ENCODE peak calls at places on chromosomes 6 and 20, in eight cellular contexts. One of them, this sample, is unnamed. For H3K9me3, the result is how much of the 10 kb centered on the place peaks cover.

GRCh38 chr20:49323622-49324238 is 45.9 kb upstream of the ZNFX1 start:
- DNase-seq in uterus: no peak
- DNase-seq in MM.1S: peak
- DNase-seq in neuronal stem cell: no peak
- DNase-seq in heart left ventricle: no peak
- DNase-seq in HCT116: peak
- DNase-seq in tibial artery: no peak
- DNase-seq in endothelial cell of umbilical vein: peak
- DNase-seq in this sample: no peak

GRCh38 chr20:37907677-37908397 is 4.9 kb downstream of the VSTM2L start:
- DNase-seq in heart left ventricle: no peak
- DNase-seq in neuronal stem cell: no peak
- DNase-seq in uterus: no peak
- DNase-seq in tibial artery: no peak
- DNase-seq in endothelial cell of umbilical vein: peak
- DNase-seq in HCT116: no peak
- DNase-seq in MM.1S: no peak
- DNase-seq in this sample: no peak

GRCh38 chr20:32059189-32059588 is 7.1 kb downstream of the HCK start:
- DNase-seq in tibial artery: no peak
- DNase-seq in heart left ventricle: no peak
- DNase-seq in neuronal stem cell: no peak
- DNase-seq in HCT116: no peak
- DNase-seq in endothelial cell of umbilical vein: no peak
- DNase-seq in uterus: no peak
- DNase-seq in MM.1S: no peak
- DNase-seq in this sample: no peak

GRCh38 chr6:152078804-152079203 is 271.3 kb downstream of the ESR1 start:
- DNase-seq in uterus: no peak
- DNase-seq in endothelial cell of umbilical vein: no peak
- DNase-seq in heart left ventricle: no peak
- DNase-seq in MM.1S: no peak
- DNase-seq in tibial artery: no peak
- DNase-seq in HCT116: no peak
- DNase-seq in neuronal stem cell: no peak
- DNase-seq in this sample: no peak

GRCh38 chr20:19860742-19861141 is 102.7 kb downstream of the RIN2 start:
- DNase-seq in MM.1S: no peak
- DNase-seq in neuronal stem cell: no peak
- DNase-seq in uterus: no peak
- DNase-seq in endothelial cell of umbilical vein: no peak
- DNase-seq in HCT116: no peak
- DNase-seq in heart left ventricle: no peak
- DNase-seq in tibial artery: no peak
- DNase-seq in this sample: no peak

GRCh38 chr6:163494279-163494727 is 79.8 kb downstream of the QKI start:
- DNase-seq in MM.1S: no peak
- DNase-seq in HCT116: peak
- DNase-seq in uterus: no peak
- DNase-seq in heart left ventricle: no peak
- DNase-seq in neuronal stem cell: no peak
- DNase-seq in endothelial cell of umbilical vein: no peak
- DNase-seq in tibial artery: no peak
- DNase-seq in this sample: no peak

GRCh38 chr6:165686966-165687365 is 23.9 kb upstream of the PDE10A start:
- DNase-seq in endothelial cell of umbilical vein: no peak
- DNase-seq in neuronal stem cell: no peak
- DNase-seq in MM.1S: no peak
- DNase-seq in uterus: no peak
- DNase-seq in tibial artery: no peak
- DNase-seq in HCT116: no peak
- DNase-seq in heart left ventricle: no peak
- DNase-seq in this sample: no peak

GRCh38 chr6:134207431-134207830 is 110.5 kb downstream of the SGK1 start:
- DNase-seq in MM.1S: no peak
- DNase-seq in heart left ventricle: no peak
- DNase-seq in HCT116: no peak
- DNase-seq in endothelial cell of umbilical vein: no peak
- DNase-seq in tibial artery: no peak
- DNase-seq in uterus: no peak
- DNase-seq in neuronal stem cell: no peak
- DNase-seq in this sample: no peak

GRCh38 chr6:133017581-133017980 is 203.2 kb downstream of the RPS12 start:
- DNase-seq in HCT116: no peak
- DNase-seq in endothelial cell of umbilical vein: no peak
- DNase-seq in tibial artery: no peak
- DNase-seq in uterus: no peak
- DNase-seq in MM.1S: no peak
- DNase-seq in heart left ventricle: no peak
- DNase-seq in neuronal stem cell: no peak
- DNase-seq in this sample: no peak

GRCh38 chr20:54123587-54124180 is 50.1 kb downstream of the CYP24A1 start:
- DNase-seq in tibial artery: no peak
- DNase-seq in neuronal stem cell: no peak
- DNase-seq in uterus: peak
- DNase-seq in heart left ventricle: no peak
- DNase-seq in MM.1S: no peak
- DNase-seq in endothelial cell of umbilical vein: no peak
- DNase-seq in HCT116: peak
- DNase-seq in this sample: no peak

GRCh38 chr6:156791261-156791850 is 14.2 kb downstream of the ARID1B start:
- DNase-seq in HCT116: no peak
- DNase-seq in MM.1S: no peak
- DNase-seq in tibial artery: no peak
- DNase-seq in heart left ventricle: no peak
- DNase-seq in neuronal stem cell: peak
- DNase-seq in endothelial cell of umbilical vein: peak
- DNase-seq in uterus: no peak
- DNase-seq in this sample: no peak

GRCh38 chr20:14790771-14791517 is 453.5 kb upstream of the FLRT3 start:
- DNase-seq in endothelial cell of umbilical vein: no peak
- DNase-seq in HCT116: no peak
- DNase-seq in tibial artery: no peak
- DNase-seq in uterus: no peak
- DNase-seq in MM.1S: no peak
- DNase-seq in neuronal stem cell: no peak
- DNase-seq in heart left ventricle: no peak
- DNase-seq in this sample: no peak

GRCh38 chr20:61840661-61841455 is 224.8 kb downstream of the TAF4 start:
- DNase-seq in endothelial cell of umbilical vein: no peak
- DNase-seq in MM.1S: no peak
- DNase-seq in uterus: no peak
- DNase-seq in HCT116: no peak
- DNase-seq in heart left ventricle: peak
- DNase-seq in neuronal stem cell: no peak
- DNase-seq in tibial artery: no peak
- DNase-seq in this sample: no peak

GRCh38 chr20:61844621-61845020 is 221.1 kb downstream of the TAF4 start:
- DNase-seq in MM.1S: no peak
- DNase-seq in uterus: no peak
- DNase-seq in neuronal stem cell: no peak
- DNase-seq in heart left ventricle: peak
- DNase-seq in HCT116: no peak
- DNase-seq in tibial artery: no peak
- DNase-seq in endothelial cell of umbilical vein: no peak
- DNase-seq in this sample: no peak

GRCh38 chr20:61839912-61840441 is 225.7 kb downstream of the TAF4 start:
- DNase-seq in endothelial cell of umbilical vein: no peak
- DNase-seq in tibial artery: no peak
- DNase-seq in heart left ventricle: no peak
- DNase-seq in MM.1S: no peak
- DNase-seq in HCT116: no peak
- DNase-seq in neuronal stem cell: no peak
- DNase-seq in uterus: no peak
- DNase-seq in this sample: no peak

GRCh38 chr20:61841551-61841950 is 224.1 kb downstream of the TAF4 start:
- DNase-seq in neuronal stem cell: no peak
- DNase-seq in tibial artery: no peak
- DNase-seq in heart left ventricle: no peak
- DNase-seq in HCT116: no peak
- DNase-seq in MM.1S: no peak
- DNase-seq in uterus: no peak
- DNase-seq in endothelial cell of umbilical vein: no peak
- DNase-seq in this sample: no peak

GRCh38 chr20:61842011-61842410 is 223.7 kb downstream of the TAF4 start:
- DNase-seq in neuronal stem cell: no peak
- DNase-seq in tibial artery: no peak
- DNase-seq in HCT116: no peak
- DNase-seq in endothelial cell of umbilical vein: no peak
- DNase-seq in heart left ventricle: no peak
- DNase-seq in uterus: no peak
- DNase-seq in MM.1S: no peak
- DNase-seq in this sample: no peak
- H3K9me3 ChIP-seq in neuronal stem cell: under half
- H3K9me3 ChIP-seq in tibial artery: under half
- H3K9me3 ChIP-seq in HCT116: under half
- H3K9me3 ChIP-seq in endothelial cell of umbilical vein: under half
- H3K9me3 ChIP-seq in heart left ventricle: under half
- H3K9me3 ChIP-seq in uterus: under half
- H3K9me3 ChIP-seq in MM.1S: under half
- H3K9me3 ChIP-seq in this sample: under half

GRCh38 chr6:125453516-125453915 is 151.7 kb upstream of the HDDC2 start:
- DNase-seq in MM.1S: no peak
- DNase-seq in endothelial cell of umbilical vein: no peak
- DNase-seq in heart left ventricle: no peak
- DNase-seq in uterus: no peak
- DNase-seq in neuronal stem cell: no peak
- DNase-seq in HCT116: no peak
- DNase-seq in tibial artery: no peak
- DNase-seq in this sample: no peak

GRCh38 chr6:125454351-125454750 is 152.6 kb upstream of the HDDC2 start:
- DNase-seq in HCT116: no peak
- DNase-seq in tibial artery: no peak
- DNase-seq in MM.1S: no peak
- DNase-seq in heart left ventricle: no peak
- DNase-seq in uterus: no peak
- DNase-seq in endothelial cell of umbilical vein: no peak
- DNase-seq in neuronal stem cell: no peak
- DNase-seq in this sample: no peak
- H3K9me3 ChIP-seq in HCT116: under half
- H3K9me3 ChIP-seq in tibial artery: under half
- H3K9me3 ChIP-seq in MM.1S: under half
- H3K9me3 ChIP-seq in heart left ventricle: under half
- H3K9me3 ChIP-seq in uterus: under half
- H3K9me3 ChIP-seq in endothelial cell of umbilical vein: under half
- H3K9me3 ChIP-seq in neuronal stem cell: under half
- H3K9me3 ChIP-seq in this sample: under half

GRCh38 chr6:10151144-10151915 is 263.5 kb downstream of the TFAP2A start:
- DNase-seq in MM.1S: no peak
- DNase-seq in endothelial cell of umbilical vein: no peak
- DNase-seq in neuronal stem cell: no peak
- DNase-seq in uterus: no peak
- DNase-seq in heart left ventricle: no peak
- DNase-seq in tibial artery: no peak
- DNase-seq in HCT116: no peak
- DNase-seq in this sample: no peak

GRCh38 chr6:10154251-10154650 is 260.6 kb downstream of the TFAP2A start:
- DNase-seq in HCT116: no peak
- DNase-seq in uterus: no peak
- DNase-seq in neuronal stem cell: no peak
- DNase-seq in MM.1S: no peak
- DNase-seq in tibial artery: no peak
- DNase-seq in endothelial cell of umbilical vein: no peak
- DNase-seq in heart left ventricle: no peak
- DNase-seq in this sample: no peak

GRCh38 chr6:10156875-10157274 is 258.0 kb downstream of the TFAP2A start:
- DNase-seq in neuronal stem cell: no peak
- DNase-seq in MM.1S: no peak
- DNase-seq in uterus: no peak
- DNase-seq in endothelial cell of umbilical vein: no peak
- DNase-seq in heart left ventricle: no peak
- DNase-seq in HCT116: no peak
- DNase-seq in tibial artery: no peak
- DNase-seq in this sample: no peak
- H3K9me3 ChIP-seq in neuronal stem cell: under half
- H3K9me3 ChIP-seq in MM.1S: under half
- H3K9me3 ChIP-seq in uterus: under half
- H3K9me3 ChIP-seq in endothelial cell of umbilical vein: under half
- H3K9me3 ChIP-seq in heart left ventricle: under half
- H3K9me3 ChIP-seq in HCT116: under half
- H3K9me3 ChIP-seq in tibial artery: under half
- H3K9me3 ChIP-seq in this sample: under half

GRCh38 chr20:58268421-58268821 is 40.0 kb upstream of the ANKRD60 start:
- DNase-seq in HCT116: no peak
- DNase-seq in heart left ventricle: no peak
- DNase-seq in tibial artery: no peak
- DNase-seq in MM.1S: no peak
- DNase-seq in endothelial cell of umbilical vein: no peak
- DNase-seq in neuronal stem cell: no peak
- DNase-seq in uterus: no peak
- DNase-seq in this sample: no peak

GRCh38 chr20:58268936-58269619 is 40.4 kb upstream of the RAB22A start:
- DNase-seq in heart left ventricle: no peak
- DNase-seq in uterus: no peak
- DNase-seq in neuronal stem cell: no peak
- DNase-seq in tibial artery: no peak
- DNase-seq in HCT116: no peak
- DNase-seq in MM.1S: no peak
- DNase-seq in endothelial cell of umbilical vein: no peak
- DNase-seq in this sample: no peak

GRCh38 chr20:58271596-58272460 is 37.7 kb upstream of the RAB22A start:
- DNase-seq in endothelial cell of umbilical vein: no peak
- DNase-seq in tibial artery: no peak
- DNase-seq in MM.1S: no peak
- DNase-seq in HCT116: no peak
- DNase-seq in heart left ventricle: no peak
- DNase-seq in neuronal stem cell: no peak
- DNase-seq in uterus: no peak
- DNase-seq in this sample: no peak

GRCh38 chr20:58264271-58264670 is 35.8 kb upstream of the ANKRD60 start:
- DNase-seq in uterus: no peak
- DNase-seq in tibial artery: no peak
- DNase-seq in neuronal stem cell: no peak
- DNase-seq in heart left ventricle: no peak
- DNase-seq in MM.1S: no peak
- DNase-seq in endothelial cell of umbilical vein: no peak
- DNase-seq in HCT116: no peak
- DNase-seq in this sample: no peak

DNA sequence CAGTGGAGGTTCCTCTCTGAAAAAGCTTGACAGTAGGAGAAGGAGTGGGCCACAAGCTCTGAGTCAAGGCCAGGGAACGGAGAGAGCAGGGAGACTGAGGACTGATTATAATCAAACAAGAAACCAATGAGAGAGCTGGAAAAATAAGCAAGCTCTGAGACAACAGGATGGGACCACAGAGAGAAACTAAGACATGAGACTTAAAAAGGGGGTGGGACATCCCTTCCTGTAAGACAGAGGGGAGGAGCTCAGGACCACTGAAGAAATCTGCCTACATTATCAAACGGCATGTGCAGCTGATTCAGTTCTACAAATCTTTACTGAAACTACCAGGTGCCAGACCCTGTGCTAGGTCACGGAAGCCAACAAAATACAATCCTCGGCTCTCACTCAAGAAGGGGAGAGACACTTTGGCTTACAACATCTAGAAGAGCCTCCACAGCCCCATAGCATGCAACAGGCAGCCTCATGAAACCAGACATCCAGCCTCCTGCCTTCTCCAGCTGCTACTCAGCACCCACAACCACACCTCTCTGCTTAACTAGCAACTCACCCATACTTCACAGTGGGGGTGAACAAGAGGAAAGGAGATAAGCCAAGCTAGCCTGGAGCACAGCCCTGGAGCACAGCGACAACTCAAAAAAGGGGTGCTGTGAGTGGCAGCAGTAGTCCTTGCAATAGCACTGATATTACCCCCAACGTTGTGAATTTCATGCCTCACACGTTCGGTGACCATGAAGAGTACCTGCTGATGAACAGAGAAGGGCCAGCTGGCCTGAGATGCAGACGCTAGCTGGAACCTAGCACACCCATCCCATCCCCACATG is 39.1 kb upstream of the ANKRD60 start:
- DNase-seq in heart left ventricle: no peak
- DNase-seq in MM.1S: peak
- DNase-seq in neuronal stem cell: no peak
- DNase-seq in uterus: no peak
- DNase-seq in endothelial cell of umbilical vein: no peak
- DNase-seq in tibial artery: no peak
- DNase-seq in HCT116: no peak
- DNase-seq in this sample: no peak
- H3K9me3 ChIP-seq in heart left ventricle: under half
- H3K9me3 ChIP-seq in MM.1S: under half
- H3K9me3 ChIP-seq in neuronal stem cell: under half
- H3K9me3 ChIP-seq in uterus: under half
- H3K9me3 ChIP-seq in endothelial cell of umbilical vein: under half
- H3K9me3 ChIP-seq in tibial artery: under half
- H3K9me3 ChIP-seq in HCT116: under half
- H3K9me3 ChIP-seq in this sample: under half